ENCODE peak calls at places on chromosomes 6 and 20, in five cellular contexts. O, Z, H, K and F are unnamed samples.

GRCh38 chr6:11810854-11811643 is 32.4 kb upstream of the ADTRP start:
- DNase-seq in O (no peak), Z (no peak), H (no peak), K (no peak), F (no peak)

GRCh38 chr20:53036992-53037391 is 64.8 kb downstream of the TSHZ2 start:
- DNase-seq in O (no peak), Z (no peak), H (peak; percentile 7), K (no peak), F (no peak)

GRCh38 chr6:130517444-130517931 is 151.7 kb downstream of the TMEM200A start:
- DNase-seq in O (no peak), Z (no peak), H (no peak), K (no peak), F (no peak)

GRCh38 chr20:717817-718216 is 42.2 kb upstream of the SCRT2 start:
- DNase-seq in O (no peak), Z (no peak), H (no peak), K (no peak), F (no peak)

GRCh38 chr6:33297956-33298772 is 578 bp downstream of the RGL2 start:
- DNase-seq in O (peak; percentile 91), Z (no peak), H (no peak), K (peak; percentile 70), F (no peak)

GRCh38 chr20:20837574-20838021 is 125.2 kb upstream of the RALGAPA2 start:
- DNase-seq in O (peak; percentile 62), Z (peak; percentile 20), H (peak; percentile 72), K (peak; percentile 72), F (no peak)

GRCh38 chr20:25295386-25296093 is 47.7 kb downstream of the PYGB start:
- DNase-seq in O (peak; percentile 42), Z (no peak), H (no peak), K (no peak), F (no peak)

GRCh38 chr20:39468703-39469102 is 506.6 kb downstream of the DHX35 start:
- DNase-seq in O (no peak), Z (no peak), H (no peak), K (no peak), F (no peak)

GRCh38 chr6:75208564-75209431 is 2.9 kb upstream of the COL12A1 start:
- DNase-seq in O (peak; percentile 95), Z (peak; percentile 66), H (peak; percentile 95), K (peak; percentile 91), F (peak; percentile 50)

GRCh38 chr6:42394881-42395620 is 56.7 kb downstream of the TRERF1 start:
- DNase-seq in O (no peak), Z (no peak), H (no peak), K (no peak), F (no peak)

GRCh38 chr20:45117581-45117980 is 2.6 kb upstream of the WFDC5 start:
- DNase-seq in O (no peak), Z (no peak), H (no peak), K (no peak), F (no peak)

GRCh38 chr6:99130897-99131873 is 183.4 kb upstream of the FBXL4 start:
- DNase-seq in O (no peak), Z (no peak), H (no peak), K (no peak), F (no peak)

DNA sequence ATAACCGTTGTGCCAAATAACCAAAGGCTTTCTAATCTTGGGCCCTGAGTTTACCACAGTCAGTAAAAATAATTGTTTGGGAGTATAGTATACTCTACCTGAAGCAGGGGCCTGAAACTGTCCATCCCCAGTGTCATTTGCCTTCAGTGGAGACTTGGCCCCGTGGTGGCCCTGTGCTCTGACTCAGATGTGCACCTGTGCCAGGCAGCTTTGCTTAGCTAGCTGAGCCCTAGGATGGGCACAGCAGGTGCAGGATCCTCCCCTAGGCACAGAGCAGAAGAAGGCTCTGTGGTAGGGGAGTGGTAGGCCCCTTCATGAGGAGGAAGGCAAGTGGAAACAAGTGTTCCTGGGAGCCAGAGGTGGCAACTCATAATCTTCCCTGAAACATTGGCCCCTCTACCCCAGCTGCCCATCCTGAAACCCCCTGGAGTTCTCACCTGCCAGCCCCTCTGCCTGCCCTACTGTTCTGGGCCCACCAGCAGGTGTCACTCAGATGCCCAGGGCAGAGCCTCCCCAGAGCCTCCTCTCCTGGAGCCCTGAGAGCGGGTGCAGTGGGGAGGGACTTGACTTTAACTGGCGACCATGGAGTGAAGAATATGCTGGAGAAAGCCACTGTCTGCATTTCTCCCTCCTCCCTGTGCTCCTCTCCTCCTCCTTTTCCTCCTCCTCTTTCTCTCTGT is 3.0 kb downstream of the CPNE5 start:
- DNase-seq in O (no peak), Z (no peak), H (no peak), K (no peak), F (no peak)
- TF ChIP-seq CTCF in O (peak; percentile 2), Z (no peak), H (no peak), K (no peak), F (no peak)

GRCh38 chr6:36978687-36979086 is 7.3 kb downstream of the MTCH1 start:
- DNase-seq in O (no peak), Z (no peak), H (no peak), K (no peak), F (no peak)

GRCh38 chr6:36983538-36983937 is 2.5 kb downstream of the MTCH1 start:
- DNase-seq in O (no peak), Z (no peak), H (no peak), K (no peak), F (no peak)

GRCh38 chr6:36979343-36979742 is 6.7 kb downstream of the MTCH1 start:
- DNase-seq in O (peak; percentile 86), Z (peak; percentile 16), H (no peak), K (peak; percentile 69), F (no peak)

GRCh38 chr6:36980129-36980528 is 5.9 kb downstream of the MTCH1 start:
- DNase-seq in O (no peak), Z (no peak), H (no peak), K (no peak), F (no peak)

GRCh38 chr6:36980876-36981619 is 4.9 kb downstream of the MTCH1 start:
- DNase-seq in O (no peak), Z (no peak), H (no peak), K (no peak), F (no peak)
- TF ChIP-seq CTCF in O (no peak), Z (no peak), H (no peak), K (no peak), F (no peak)

GRCh38 chr6:97958143-97958542 is 675.1 kb upstream of the MMS22L start:
- DNase-seq in O (no peak), Z (no peak), H (peak; percentile 5), K (no peak), F (no peak)
- TF ChIP-seq CTCF in O (no peak), Z (no peak), H (no peak), K (no peak), F (no peak)

GRCh38 chr6:53765270-53765669 is 29.5 kb upstream of the LRRC1 start:
- DNase-seq in O (no peak), Z (no peak), H (no peak), K (no peak), F (no peak)

GRCh38 chr6:53770690-53771320 is 24.0 kb upstream of the LRRC1 start:
- DNase-seq in O (no peak), Z (no peak), H (no peak), K (no peak), F (no peak)

GRCh38 chr6:53766930-53767329 is 27.9 kb upstream of the LRRC1 start:
- DNase-seq in O (no peak), Z (no peak), H (no peak), K (no peak), F (no peak)

GRCh38 chr6:53767941-53768340 is 26.9 kb upstream of the LRRC1 start:
- DNase-seq in O (no peak), Z (no peak), H (no peak), K (no peak), F (no peak)

GRCh38 chr6:53768636-53769035 is 26.2 kb upstream of the LRRC1 start:
- DNase-seq in O (no peak), Z (no peak), H (no peak), K (no peak), F (no peak)
- TF ChIP-seq CTCF in O (no peak), Z (no peak), H (no peak), K (no peak), F (no peak)

DNA sequence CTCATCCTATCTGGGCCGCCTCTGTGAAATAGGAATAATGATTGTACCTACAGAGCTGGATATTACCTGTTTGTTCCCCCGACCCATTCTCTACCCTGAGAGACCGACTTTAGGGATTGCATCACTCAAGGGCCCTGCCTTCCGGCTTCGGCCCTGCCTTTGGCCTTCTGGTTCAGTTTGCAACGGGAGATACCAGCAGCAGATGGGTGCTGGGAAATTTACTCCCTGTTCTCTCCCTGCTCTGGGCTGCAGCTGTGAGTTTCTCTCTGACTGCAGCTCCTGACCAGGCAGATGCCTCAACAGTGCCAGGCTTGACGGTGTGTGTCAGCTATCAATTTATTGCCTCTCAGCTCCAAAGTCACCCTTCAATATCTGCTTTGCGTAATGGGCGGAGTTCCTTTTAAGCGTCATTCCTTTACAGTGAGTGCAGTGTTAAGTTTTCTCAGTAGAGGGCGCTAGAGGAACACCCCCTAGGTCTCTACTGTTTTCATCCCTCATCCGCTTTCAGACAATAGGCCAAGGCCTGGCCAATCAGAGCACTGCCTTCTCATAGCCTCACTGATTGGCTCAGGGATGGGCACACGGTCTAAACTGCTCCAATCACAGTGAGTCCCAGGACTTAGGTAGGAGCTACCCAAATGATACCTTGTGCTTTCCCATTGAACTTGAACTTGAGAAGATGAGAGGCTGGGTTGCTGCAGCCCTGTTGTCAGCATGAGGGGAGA is 30.0 kb downstream of the KCNG1 start:
- DNase-seq in O (peak; percentile 67), Z (peak; percentile 35), H (peak; percentile 68), K (no peak), F (no peak)
- TF ChIP-seq CTCF in O (peak; percentile 61), Z (peak; percentile 72), H (peak; percentile 80), K (no peak), F (peak; percentile 55)

DNA sequence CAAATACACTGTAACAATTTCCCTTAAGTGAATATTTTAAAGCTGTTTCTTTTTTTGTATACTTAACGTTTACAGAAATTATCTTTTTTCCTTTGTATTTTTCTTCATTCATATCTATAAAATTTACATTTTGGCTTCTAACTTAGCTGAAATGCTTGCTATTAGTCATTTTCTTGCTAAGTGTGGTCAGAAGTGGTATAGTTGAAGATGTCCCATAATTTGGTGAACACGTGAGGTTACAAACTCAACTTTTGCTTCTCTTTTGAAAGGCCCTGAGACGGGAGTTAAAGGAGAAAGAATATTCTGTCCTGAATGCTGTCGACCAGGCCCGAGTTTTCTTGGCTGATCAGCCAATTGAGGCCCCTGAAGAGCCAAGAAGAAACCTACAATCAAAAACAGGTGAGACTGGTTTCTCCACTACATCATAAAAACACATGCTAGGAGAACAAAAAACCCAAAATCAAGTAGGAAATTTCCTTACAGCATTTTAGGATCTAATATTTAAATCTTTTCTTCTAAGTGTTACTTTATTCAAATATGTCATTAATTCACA is 445.0 kb downstream of the UTRN start:
- DNase-seq in O (no peak), Z (no peak), H (no peak), K (no peak), F (no peak)
- TF ChIP-seq CTCF in O (no peak), Z (no peak), H (no peak), K (no peak), F (no peak)